ENCODE peak calls at places on chromosomes 11 and 22, in ten cellular contexts. U is cardiac septum; M is activated T-cell treated with anti-CD3 and anti-CD28 coated beads, Interleukin-2, amount 50 U/mL, for 48 hours; L is colonic mucosa; T is A549; X is naive B cell; P is heart left ventricle; O is Kasumi-1; F is stimulated activated CD4-positive, alpha-beta T cell treated with anti-CD3 and anti-CD28 coated beads, Interleukin-4, amount 100 ng/mL, for 48 hours; Z is AG08396. D is an unnamed sample.

GRCh38 chr22:48751539-48752437 is 1075.9 kb downstream of the BRD1 start:
- DNase-seq in Z (no peak), T (no peak), X (no peak), F (no peak), O (no peak), P (peak; percentile 2), L (peak; percentile 11), M (no peak), U (peak; percentile 26), D (no peak)

GRCh38 chr11:13003726-13004493 is 5.2 kb upstream of the RASSF10 start:
- DNase-seq in U (no peak), O (no peak), P (no peak), T (no peak), L (no peak), Z (no peak), X (no peak), F (no peak), M (no peak), D (no peak)

GRCh38 chr11:39810358-39810757 is 1649.1 kb downstream of the LRRC4C start:
- DNase-seq in U (no peak), T (no peak), L (no peak), F (no peak), Z (no peak), P (no peak), O (no peak), M (no peak), X (no peak), D (no peak)

GRCh38 chr11:19698493-19699292 is 13.9 kb upstream of the NAV2 start:
- DNase-seq in T (no peak), M (no peak), F (no peak), O (no peak), U (no peak), L (no peak), X (no peak), P (peak; percentile 61), Z (peak; percentile 16), D (no peak)

GRCh38 chr22:41943661-41944209 is 3.2 kb downstream of the CENPM start:
- DNase-seq in M (peak; percentile 60), O (no peak), Z (no peak), U (no peak), T (no peak), F (no peak), P (no peak), L (peak; percentile 66), X (no peak), D (no peak)

GRCh38 chr22:21012446-21013407 is 2.2 kb upstream of the P2RX6 start:
- DNase-seq in F (no peak), U (no peak), M (no peak), P (no peak), Z (no peak), L (no peak), T (no peak), X (no peak), O (no peak), D (no peak)

GRCh38 chr11:71420455-71421241 is 27.5 kb downstream of the DHCR7 start:
- DNase-seq in P (no peak), T (peak; percentile 62), L (peak; percentile 53), F (no peak), O (peak; percentile 30), U (no peak), X (peak; percentile 29), M (peak; percentile 30), Z (peak; percentile 70), D (no peak)

GRCh38 chr11:108131993-108132392 is 10.6 kb downstream of the ACAT1 start:
- DNase-seq in X (no peak), U (no peak), L (no peak), F (no peak), O (no peak), Z (no peak), T (no peak), M (no peak), P (no peak), D (no peak)

GRCh38 chr11:30284836-30285235 is 38.1 kb upstream of the ARL14EP start:
- DNase-seq in X (no peak), P (no peak), Z (no peak), M (no peak), F (no peak), L (no peak), T (no peak), O (no peak), U (no peak), D (no peak)

GRCh38 chr11:65500262-65501004 is 1.6 kb downstream of the MALAT1 start:
- DNase-seq in P (peak; percentile 42), L (peak; percentile 50), X (no peak), Z (no peak), M (peak; percentile 70), U (peak; percentile 81), O (peak; percentile 64), T (no peak), F (no peak), D (no peak)

GRCh38 chr11:43427971-43428370 is 69.3 kb downstream of the TTC17 start:
- DNase-seq in U (no peak), P (no peak), M (no peak), X (no peak), Z (no peak), T (no peak), L (no peak), O (no peak), F (no peak), D (no peak)

GRCh38 chr11:11335043-11335442 is 18.0 kb downstream of the CSNK2A3 start:
- DNase-seq in O (no peak), Z (no peak), L (no peak), X (no peak), U (no peak), M (no peak), P (no peak), F (no peak), T (no peak), D (no peak)

GRCh38 chr22:39360242-39360641 is 10.5 kb downstream of the SYNGR1 start:
- DNase-seq in O (no peak), M (no peak), L (no peak), F (no peak), T (no peak), X (no peak), P (no peak), U (no peak), Z (no peak), D (no peak)

GRCh38 chr11:102323542-102324261 is 6.4 kb downstream of the BIRC3 start:
- DNase-seq in X (no peak), O (no peak), T (no peak), M (no peak), U (no peak), F (no peak), Z (no peak), P (no peak), L (no peak), D (no peak)

GRCh38 chr22:45938913-45939312 is 38.0 kb downstream of the WNT7B start:
- DNase-seq in M (no peak), T (no peak), O (no peak), Z (no peak), F (no peak), U (no peak), P (no peak), L (no peak), X (no peak), D (no peak)

GRCh38 chr11:86904001-86904400 is 51.2 kb downstream of the FZD4 start:
- DNase-seq in Z (no peak), P (no peak), U (no peak), L (no peak), T (no peak), X (no peak), O (no peak), F (no peak), M (no peak), D (no peak)

GRCh38 chr22:22446527-22446926 is 62.0 kb downstream of the ZNF280B start:
- DNase-seq in T (no peak), M (no peak), F (no peak), X (no peak), P (no peak), L (no peak), U (no peak), O (no peak), Z (no peak), D (no peak)

GRCh38 chr22:40531951-40532900 is 104.3 kb downstream of the MRTFA start:
- DNase-seq in F (no peak), L (no peak), M (no peak), P (no peak), T (no peak), X (no peak), O (no peak), Z (no peak), U (no peak), D (no peak)

GRCh38 chr22:39908737-39909136 is 7.9 kb downstream of the GRAP2 start:
- DNase-seq in X (no peak), T (no peak), M (peak; percentile 65), F (no peak), U (no peak), L (no peak), O (no peak), Z (no peak), P (no peak), D (no peak)

GRCh38 chr11:103888541-103888951 is 147.9 kb upstream of the DDI1 start:
- DNase-seq in F (no peak), M (no peak), X (no peak), U (no peak), Z (no peak), O (no peak), L (no peak), P (no peak), T (no peak), D (no peak)

GRCh38 chr11:119759324-119759723 is 30.3 kb upstream of the NECTIN1 start:
- DNase-seq in M (no peak), L (no peak), U (no peak), O (peak; percentile 3), T (no peak), X (no peak), F (no peak), P (no peak), Z (peak; percentile 39), D (no peak)

D was measured in pulmonary artery endothelial cell.